ENCODE peak calls at places on chromosomes 6 and 20, in six cellular contexts. R, K, D, T, W and Q are unnamed samples.

GRCh38 chr6:53734473-53735299 is 60.1 kb upstream of the LRRC1 start:
- DNase-seq in R (peak), K (no peak), D (peak), T (peak), W (no peak), Q (peak)

GRCh38 chr6:140980265-140980887 is 1152.3 kb upstream of the GJE1 start:
- DNase-seq in R (no peak), K (no peak), D (peak), T (peak), W (no peak), Q (no peak)

GRCh38 chr6:52417675-52418111 is 2.4 kb upstream of the EFHC1 start:
- DNase-seq in R (no peak), K (no peak), D (peak), T (peak), W (no peak), Q (no peak)

GRCh38 chr20:59463541-59463940 is 140.8 kb upstream of the PHACTR3 start:
- DNase-seq in R (no peak), K (no peak), D (no peak), T (no peak), W (no peak), Q (no peak)

GRCh38 chr6:87444362-87444761 is 28.4 kb upstream of the SLC35A1 start:
- DNase-seq in R (no peak), K (no peak), D (no peak), T (no peak), W (no peak), Q (no peak)

GRCh38 chr20:17594443-17594842 is 24.6 kb downstream of the DSTN start:
- DNase-seq in R (no peak), K (no peak), D (peak), T (peak), W (no peak), Q (no peak)

GRCh38 chr6:50116390-50116789 is 66.7 kb upstream of the DEFB112 start:
- DNase-seq in R (no peak), K (no peak), D (no peak), T (no peak), W (no peak), Q (no peak)

GRCh38 chr20:49406666-49407065 is 75.8 kb downstream of the KCNB1 start:
- DNase-seq in R (no peak), K (no peak), D (no peak), T (no peak), W (no peak), Q (no peak)

GRCh38 chr20:10578607-10579006 is 95.2 kb downstream of the JAG1 start:
- DNase-seq in R (no peak), K (no peak), D (peak), T (peak), W (no peak), Q (no peak)

GRCh38 chr20:50191065-50191565 is 485 bp downstream of the CEBPB start:
- DNase-seq in R (no peak), K (no peak), D (no peak), T (peak), W (peak), Q (peak)

GRCh38 chr6:327538-328183 is 35.4 kb downstream of the DUSP22 start:
- DNase-seq in R (no peak), K (no peak), D (peak), T (peak), W (no peak), Q (no peak)

GRCh38 chr6:158605266-158605878 is 39.2 kb downstream of the DYNLT1 start:
- DNase-seq in R (peak), K (peak), D (peak), T (peak), W (no peak), Q (peak)

GRCh38 chr6:100176321-100176950 is 182.4 kb upstream of the MCHR2 start:
- DNase-seq in R (no peak), K (no peak), D (peak), T (peak), W (no peak), Q (no peak)

GRCh38 chr20:56885521-56885920 is 256.4 kb downstream of the TFAP2C start:
- DNase-seq in R (no peak), K (no peak), D (no peak), T (no peak), W (no peak), Q (no peak)

GRCh38 chr6:110853754-110854477 is 20.7 kb upstream of the AMD1 start:
- DNase-seq in R (no peak), K (no peak), D (no peak), T (no peak), W (peak), Q (no peak)

GRCh38 chr20:47231382-47232042 is 125.0 kb downstream of the ZMYND8 start:
- DNase-seq in R (no peak), K (no peak), D (peak), T (peak), W (no peak), Q (no peak)
- TF ChIP-seq CTCF in R (no peak), K (no peak), D (no peak), T (peak), W (no peak), Q (no peak)

GRCh38 chr6:75693534-75693933 is 55.5 kb upstream of the MYO6 start:
- DNase-seq in R (no peak), K (no peak), D (peak), T (peak), W (no peak), Q (no peak)
- TF ChIP-seq CTCF in R (peak), K (no peak), D (no peak), T (no peak), W (no peak), Q (no peak)

GRCh38 chr6:113089056-113089455 is 741.9 kb downstream of the RFPL4B start:
- DNase-seq in R (no peak), K (no peak), D (no peak), T (no peak), W (no peak), Q (no peak)
- TF ChIP-seq CTCF in R (peak), K (no peak), D (peak), T (no peak), W (no peak), Q (no peak)

GRCh38 chr6:38567436-38567835 is 72.3 kb downstream of the BTBD9 start:
- DNase-seq in R (no peak), K (peak), D (peak), T (peak), W (peak), Q (no peak)

GRCh38 chr6:38571721-38572120 is 68.0 kb downstream of the BTBD9 start:
- DNase-seq in R (no peak), K (no peak), D (no peak), T (no peak), W (no peak), Q (peak)

GRCh38 chr6:38572186-38572813 is 67.4 kb downstream of the BTBD9 start:
- DNase-seq in R (peak), K (no peak), D (no peak), T (no peak), W (no peak), Q (no peak)

GRCh38 chr6:38573800-38574395 is 65.8 kb downstream of the BTBD9 start:
- DNase-seq in R (no peak), K (no peak), D (peak), T (peak), W (no peak), Q (no peak)

GRCh38 chr6:38570750-38571149 is 69.0 kb downstream of the BTBD9 start:
- DNase-seq in R (no peak), K (no peak), D (peak), T (peak), W (no peak), Q (no peak)
- TF ChIP-seq CTCF in R (peak), K (no peak), D (peak), T (peak), W (peak), Q (peak)

GRCh38 chr6:154938245-154938583 is 56.9 kb upstream of the TIAM2 start:
- DNase-seq in R (no peak), K (no peak), D (no peak), T (no peak), W (no peak), Q (no peak)

GRCh38 chr6:154937306-154938244 is 57.5 kb upstream of the TIAM2 start:
- DNase-seq in R (no peak), K (no peak), D (no peak), T (peak), W (no peak), Q (no peak)

GRCh38 chr6:154945271-154945890 is 49.7 kb upstream of the TIAM2 start:
- DNase-seq in R (no peak), K (no peak), D (no peak), T (no peak), W (no peak), Q (no peak)

GRCh38 chr6:154942770-154943169 is 52.3 kb upstream of the TIAM2 start:
- DNase-seq in R (no peak), K (no peak), D (no peak), T (no peak), W (no peak), Q (no peak)
- TF ChIP-seq CTCF in R (no peak), K (no peak), D (no peak), T (no peak), W (no peak), Q (no peak)